ENCODE peak calls at places on chromosomes 4 and X, in nine cellular contexts. One of them, this sample, is unnamed.

GRCh38 chrX:17860811-17861495 is at the start of gene RAI2:
- DNase-seq in body of pancreas: peak
- DNase-seq in cardiac muscle cell: no peak
- DNase-seq in OCI-LY7: no peak
- DNase-seq in HCT116: no peak
- DNase-seq in WERI-Rb-1: peak
- DNase-seq in heart right ventricle: peak
- DNase-seq in CD8-positive, alpha-beta T cell: peak
- DNase-seq in AG04450: no peak
- DNase-seq in this sample: peak

GRCh38 chr4:77001907-77002306 is 52.4 kb downstream of the SEPTIN11 start:
- DNase-seq in CD8-positive, alpha-beta T cell: no peak
- DNase-seq in cardiac muscle cell: peak
- DNase-seq in heart right ventricle: no peak
- DNase-seq in WERI-Rb-1: no peak
- DNase-seq in OCI-LY7: no peak
- DNase-seq in AG04450: no peak
- DNase-seq in HCT116: no peak
- DNase-seq in body of pancreas: no peak
- DNase-seq in this sample: no peak

GRCh38 chr4:114558446-114559020 is 40.1 kb upstream of the UGT8 start:
- DNase-seq in HCT116: peak
- DNase-seq in CD8-positive, alpha-beta T cell: no peak
- DNase-seq in WERI-Rb-1: no peak
- DNase-seq in cardiac muscle cell: no peak
- DNase-seq in OCI-LY7: peak
- DNase-seq in heart right ventricle: no peak
- DNase-seq in body of pancreas: no peak
- DNase-seq in AG04450: no peak
- DNase-seq in this sample: no peak

GRCh38 chrX:129678176-129678880 is 23.6 kb upstream of the APLN start:
- DNase-seq in cardiac muscle cell: no peak
- DNase-seq in WERI-Rb-1: no peak
- DNase-seq in OCI-LY7: no peak
- DNase-seq in body of pancreas: peak
- DNase-seq in heart right ventricle: peak
- DNase-seq in HCT116: no peak
- DNase-seq in AG04450: no peak
- DNase-seq in CD8-positive, alpha-beta T cell: peak
- DNase-seq in this sample: no peak

GRCh38 chrX:111447298-111447697 is 35.3 kb upstream of the DCX start:
- DNase-seq in OCI-LY7: peak
- DNase-seq in HCT116: peak
- DNase-seq in AG04450: no peak
- DNase-seq in body of pancreas: peak
- DNase-seq in WERI-Rb-1: peak
- DNase-seq in heart right ventricle: no peak
- DNase-seq in cardiac muscle cell: peak
- DNase-seq in CD8-positive, alpha-beta T cell: no peak
- DNase-seq in this sample: no peak

GRCh38 chr4:105058177-105058812 is 88.4 kb upstream of the TET2 start:
- DNase-seq in cardiac muscle cell: peak
- DNase-seq in AG04450: peak
- DNase-seq in heart right ventricle: no peak
- DNase-seq in CD8-positive, alpha-beta T cell: no peak
- DNase-seq in body of pancreas: no peak
- DNase-seq in WERI-Rb-1: no peak
- DNase-seq in HCT116: peak
- DNase-seq in OCI-LY7: no peak
- DNase-seq in this sample: no peak

GRCh38 chr4:38601244-38601915 is 62.6 kb upstream of the KLF3 start:
- DNase-seq in CD8-positive, alpha-beta T cell: no peak
- DNase-seq in HCT116: no peak
- DNase-seq in OCI-LY7: no peak
- DNase-seq in body of pancreas: peak
- DNase-seq in WERI-Rb-1: no peak
- DNase-seq in heart right ventricle: no peak
- DNase-seq in AG04450: peak
- DNase-seq in cardiac muscle cell: peak
- DNase-seq in this sample: no peak

GRCh38 chr4:61520688-61521160 is 320.6 kb downstream of the ADGRL3 start:
- DNase-seq in heart right ventricle: no peak
- DNase-seq in OCI-LY7: no peak
- DNase-seq in AG04450: no peak
- DNase-seq in body of pancreas: no peak
- DNase-seq in WERI-Rb-1: no peak
- DNase-seq in CD8-positive, alpha-beta T cell: no peak
- DNase-seq in HCT116: no peak
- DNase-seq in cardiac muscle cell: peak
- DNase-seq in this sample: no peak

GRCh38 chr4:139242511-139243051 is 37.4 kb downstream of the MGARP start:
- DNase-seq in HCT116: no peak
- DNase-seq in heart right ventricle: no peak
- DNase-seq in body of pancreas: no peak
- DNase-seq in OCI-LY7: no peak
- DNase-seq in AG04450: no peak
- DNase-seq in cardiac muscle cell: peak
- DNase-seq in CD8-positive, alpha-beta T cell: no peak
- DNase-seq in WERI-Rb-1: no peak
- DNase-seq in this sample: no peak

GRCh38 chr4:8290701-8290970 is 21.1 kb downstream of the HTRA3 start:
- DNase-seq in body of pancreas: no peak
- DNase-seq in heart right ventricle: peak
- DNase-seq in cardiac muscle cell: no peak
- DNase-seq in OCI-LY7: no peak
- DNase-seq in HCT116: no peak
- DNase-seq in CD8-positive, alpha-beta T cell: no peak
- DNase-seq in AG04450: no peak
- DNase-seq in WERI-Rb-1: no peak
- DNase-seq in this sample: no peak

GRCh38 chr4:8289151-8289750 is 19.7 kb downstream of the HTRA3 start:
- DNase-seq in body of pancreas: no peak
- DNase-seq in cardiac muscle cell: no peak
- DNase-seq in heart right ventricle: no peak
- DNase-seq in OCI-LY7: no peak
- DNase-seq in WERI-Rb-1: no peak
- DNase-seq in CD8-positive, alpha-beta T cell: no peak
- DNase-seq in AG04450: no peak
- DNase-seq in HCT116: no peak
- DNase-seq in this sample: no peak

GRCh38 chr4:8291036-8291682 is 21.6 kb downstream of the HTRA3 start:
- DNase-seq in AG04450: no peak
- DNase-seq in CD8-positive, alpha-beta T cell: no peak
- DNase-seq in heart right ventricle: no peak
- DNase-seq in OCI-LY7: no peak
- DNase-seq in HCT116: no peak
- DNase-seq in cardiac muscle cell: no peak
- DNase-seq in WERI-Rb-1: no peak
- DNase-seq in body of pancreas: no peak
- DNase-seq in this sample: no peak

GRCh38 chr4:8291701-8292387 is 22.3 kb downstream of the HTRA3 start:
- DNase-seq in OCI-LY7: no peak
- DNase-seq in AG04450: no peak
- DNase-seq in WERI-Rb-1: no peak
- DNase-seq in HCT116: no peak
- DNase-seq in heart right ventricle: no peak
- DNase-seq in CD8-positive, alpha-beta T cell: no peak
- DNase-seq in cardiac muscle cell: no peak
- DNase-seq in body of pancreas: no peak
- DNase-seq in this sample: no peak

DNA sequence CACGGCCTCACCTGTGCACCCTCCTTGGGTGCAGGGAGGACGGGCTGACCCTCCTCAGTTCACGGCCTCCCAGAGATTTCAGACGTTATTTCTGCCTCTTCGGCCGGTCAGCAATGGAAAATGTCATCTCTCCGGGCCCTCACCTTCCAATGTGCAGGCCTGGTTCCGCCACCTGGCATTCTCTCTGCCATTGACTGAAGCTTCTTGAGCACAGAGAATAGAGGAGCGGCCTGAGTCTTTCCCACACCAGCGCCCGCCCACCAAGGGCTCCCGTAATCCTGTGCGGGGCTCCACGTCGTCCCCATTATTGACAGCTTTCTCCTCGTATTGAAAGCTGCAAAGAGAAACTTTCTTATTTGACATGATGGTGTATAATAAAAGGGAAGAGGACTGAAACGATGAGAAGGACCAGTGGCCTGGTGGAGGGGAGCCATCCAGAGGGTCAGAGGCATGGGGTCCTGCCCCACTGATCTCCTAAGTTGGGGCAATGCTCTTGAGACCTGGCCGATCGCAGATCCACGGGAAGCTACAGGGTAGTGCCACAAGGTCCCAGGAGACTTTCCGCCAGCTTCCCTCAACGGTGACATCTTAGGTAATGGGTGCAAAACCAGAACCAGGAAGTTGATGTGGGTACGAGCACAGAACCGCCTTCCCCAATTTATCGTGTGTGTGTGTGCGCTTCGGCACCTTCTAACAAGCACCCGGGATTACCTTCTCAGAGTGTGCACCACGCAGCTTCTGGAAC is 20.6 kb downstream of the HTRA3 start:
- DNase-seq in heart right ventricle: no peak
- DNase-seq in body of pancreas: no peak
- DNase-seq in OCI-LY7: no peak
- DNase-seq in AG04450: no peak
- DNase-seq in HCT116: no peak
- DNase-seq in CD8-positive, alpha-beta T cell: no peak
- DNase-seq in WERI-Rb-1: no peak
- DNase-seq in cardiac muscle cell: no peak
- DNase-seq in this sample: no peak
- H3K27ac ChIP-seq in heart right ventricle: no peak
- H3K27ac ChIP-seq in body of pancreas: no peak
- H3K27ac ChIP-seq in OCI-LY7: no peak
- H3K27ac ChIP-seq in AG04450: no peak
- H3K27ac ChIP-seq in HCT116: no peak
- H3K27ac ChIP-seq in CD8-positive, alpha-beta T cell: no peak
- H3K27ac ChIP-seq in WERI-Rb-1: no peak
- H3K27ac ChIP-seq in cardiac muscle cell: no peak
- H3K27ac ChIP-seq in this sample: no peak

GRCh38 chr4:112270051-112270450 is 15.7 kb downstream of the TIFA start:
- DNase-seq in HCT116: no peak
- DNase-seq in OCI-LY7: no peak
- DNase-seq in WERI-Rb-1: no peak
- DNase-seq in body of pancreas: no peak
- DNase-seq in cardiac muscle cell: no peak
- DNase-seq in AG04450: no peak
- DNase-seq in CD8-positive, alpha-beta T cell: no peak
- DNase-seq in heart right ventricle: no peak
- DNase-seq in this sample: no peak

GRCh38 chr4:112270643-112271484 is 14.8 kb downstream of the TIFA start:
- DNase-seq in cardiac muscle cell: peak
- DNase-seq in CD8-positive, alpha-beta T cell: no peak
- DNase-seq in HCT116: no peak
- DNase-seq in heart right ventricle: no peak
- DNase-seq in OCI-LY7: no peak
- DNase-seq in body of pancreas: no peak
- DNase-seq in WERI-Rb-1: no peak
- DNase-seq in AG04450: peak
- DNase-seq in this sample: no peak

GRCh38 chr4:112272292-112272691 is 13.4 kb downstream of the TIFA start:
- DNase-seq in body of pancreas: no peak
- DNase-seq in heart right ventricle: no peak
- DNase-seq in cardiac muscle cell: no peak
- DNase-seq in CD8-positive, alpha-beta T cell: no peak
- DNase-seq in OCI-LY7: no peak
- DNase-seq in AG04450: no peak
- DNase-seq in WERI-Rb-1: no peak
- DNase-seq in HCT116: no peak
- DNase-seq in this sample: no peak

GRCh38 chr4:112266823-112267222 is 18.9 kb downstream of the TIFA start:
- DNase-seq in AG04450: no peak
- DNase-seq in WERI-Rb-1: no peak
- DNase-seq in body of pancreas: no peak
- DNase-seq in cardiac muscle cell: peak
- DNase-seq in CD8-positive, alpha-beta T cell: no peak
- DNase-seq in OCI-LY7: peak
- DNase-seq in heart right ventricle: no peak
- DNase-seq in HCT116: no peak
- DNase-seq in this sample: no peak
- TF ChIP-seq CTCF in AG04450: peak
- TF ChIP-seq CTCF in WERI-Rb-1: no peak
- TF ChIP-seq CTCF in body of pancreas: peak
- TF ChIP-seq CTCF in cardiac muscle cell: peak
- TF ChIP-seq CTCF in CD8-positive, alpha-beta T cell: peak
- TF ChIP-seq CTCF in OCI-LY7: peak
- TF ChIP-seq CTCF in heart right ventricle: peak
- TF ChIP-seq CTCF in HCT116: peak
- TF ChIP-seq CTCF in this sample: peak

GRCh38 chrX:125202486-125203378 is 116.9 kb upstream of the TEX13C start:
- DNase-seq in heart right ventricle: no peak
- DNase-seq in body of pancreas: peak
- DNase-seq in cardiac muscle cell: no peak
- DNase-seq in CD8-positive, alpha-beta T cell: no peak
- DNase-seq in WERI-Rb-1: no peak
- DNase-seq in HCT116: no peak
- DNase-seq in AG04450: no peak
- DNase-seq in OCI-LY7: no peak
- DNase-seq in this sample: no peak
- H3K4me3 ChIP-seq in heart right ventricle: peak
- H3K4me3 ChIP-seq in body of pancreas: no peak
- H3K4me3 ChIP-seq in cardiac muscle cell: peak
- H3K4me3 ChIP-seq in CD8-positive, alpha-beta T cell: no peak
- H3K4me3 ChIP-seq in WERI-Rb-1: no peak
- H3K4me3 ChIP-seq in HCT116: no peak
- H3K4me3 ChIP-seq in AG04450: no peak
- H3K4me3 ChIP-seq in OCI-LY7: no peak
- H3K4me3 ChIP-seq in this sample: peak

GRCh38 chr4:2795558-2796260 is 2.8 kb downstream of the SH3BP2 start:
- DNase-seq in HCT116: no peak
- DNase-seq in WERI-Rb-1: no peak
- DNase-seq in body of pancreas: no peak
- DNase-seq in AG04450: no peak
- DNase-seq in heart right ventricle: peak
- DNase-seq in OCI-LY7: no peak
- DNase-seq in CD8-positive, alpha-beta T cell: no peak
- DNase-seq in cardiac muscle cell: no peak
- DNase-seq in this sample: no peak

GRCh38 chr4:2792711-2793577 is at the start of gene SH3BP2:
- DNase-seq in OCI-LY7: peak
- DNase-seq in body of pancreas: peak
- DNase-seq in AG04450: no peak
- DNase-seq in cardiac muscle cell: peak
- DNase-seq in WERI-Rb-1: peak
- DNase-seq in HCT116: peak
- DNase-seq in CD8-positive, alpha-beta T cell: peak
- DNase-seq in heart right ventricle: peak
- DNase-seq in this sample: no peak

GRCh38 chr4:2793578-2793919 is 664 bp downstream of the SH3BP2 start:
- DNase-seq in heart right ventricle: peak
- DNase-seq in OCI-LY7: no peak
- DNase-seq in CD8-positive, alpha-beta T cell: no peak
- DNase-seq in body of pancreas: peak
- DNase-seq in cardiac muscle cell: peak
- DNase-seq in HCT116: peak
- DNase-seq in WERI-Rb-1: no peak
- DNase-seq in AG04450: no peak
- DNase-seq in this sample: peak

GRCh38 chr4:2794707-2795557 is 2.0 kb downstream of the SH3BP2 start:
- DNase-seq in heart right ventricle: peak
- DNase-seq in body of pancreas: peak
- DNase-seq in AG04450: no peak
- DNase-seq in CD8-positive, alpha-beta T cell: no peak
- DNase-seq in cardiac muscle cell: peak
- DNase-seq in WERI-Rb-1: peak
- DNase-seq in OCI-LY7: no peak
- DNase-seq in HCT116: no peak
- DNase-seq in this sample: peak

GRCh38 chr4:2793920-2794706 is 1.2 kb downstream of the SH3BP2 start:
- DNase-seq in HCT116: no peak
- DNase-seq in OCI-LY7: no peak
- DNase-seq in CD8-positive, alpha-beta T cell: no peak
- DNase-seq in body of pancreas: peak
- DNase-seq in WERI-Rb-1: peak
- DNase-seq in cardiac muscle cell: peak
- DNase-seq in heart right ventricle: peak
- DNase-seq in AG04450: no peak
- DNase-seq in this sample: no peak
- H3K27ac ChIP-seq in HCT116: peak
- H3K27ac ChIP-seq in OCI-LY7: no peak
- H3K27ac ChIP-seq in CD8-positive, alpha-beta T cell: no peak
- H3K27ac ChIP-seq in body of pancreas: peak
- H3K27ac ChIP-seq in WERI-Rb-1: peak
- H3K27ac ChIP-seq in cardiac muscle cell: no peak
- H3K27ac ChIP-seq in heart right ventricle: peak
- H3K27ac ChIP-seq in AG04450: peak
- H3K27ac ChIP-seq in this sample: peak